ENCODE peak calls at places on chromosomes 11 and 22, in five cellular contexts. One of them, this sample, is unnamed.
A peak's percentile ranks its signal among the peaks of the same experiment; 100 is the strongest.

GRCh38 chr11:99424313-99425084 is 403.8 kb downstream of the CNTN5 start:
- DNase-seq in HL-60: no peak
- DNase-seq in lower lobe of right lung: no peak
- DNase-seq in astrocyte of the spinal cord: no peak
- DNase-seq in Peyer's patch: no peak
- DNase-seq in this sample: no peak

GRCh38 chr11:44766972-44767278 is 40.2 kb downstream of the TSPAN18 start:
- DNase-seq in HL-60: no peak
- DNase-seq in lower lobe of right lung: no peak
- DNase-seq in astrocyte of the spinal cord: peak; percentile 38
- DNase-seq in Peyer's patch: no peak
- DNase-seq in this sample: no peak

GRCh38 chr11:96241351-96241841 is 101.6 kb downstream of the MAML2 start:
- DNase-seq in HL-60: no peak
- DNase-seq in lower lobe of right lung: no peak
- DNase-seq in astrocyte of the spinal cord: no peak
- DNase-seq in Peyer's patch: no peak
- DNase-seq in this sample: no peak

GRCh38 chr11:124311677-124312076 is 2.1 kb downstream of the OR8D1 start:
- DNase-seq in HL-60: no peak
- DNase-seq in lower lobe of right lung: no peak
- DNase-seq in astrocyte of the spinal cord: no peak
- DNase-seq in Peyer's patch: no peak
- DNase-seq in this sample: no peak

GRCh38 chr11:68816917-68817419 is 24.7 kb downstream of the CPT1A start:
- DNase-seq in HL-60: no peak
- DNase-seq in lower lobe of right lung: no peak
- DNase-seq in astrocyte of the spinal cord: no peak
- DNase-seq in Peyer's patch: no peak
- DNase-seq in this sample: no peak

GRCh38 chr11:76568621-76569020 is 101.9 kb downstream of the LRRC32 start:
- DNase-seq in HL-60: no peak
- DNase-seq in lower lobe of right lung: no peak
- DNase-seq in astrocyte of the spinal cord: no peak
- DNase-seq in Peyer's patch: no peak
- DNase-seq in this sample: no peak

GRCh38 chr11:96049426-96049825 is 125.5 kb upstream of the MTMR2 start:
- DNase-seq in HL-60: no peak
- DNase-seq in lower lobe of right lung: no peak
- DNase-seq in astrocyte of the spinal cord: peak; percentile 25
- DNase-seq in Peyer's patch: no peak
- DNase-seq in this sample: no peak

GRCh38 chr22:29004647-29005371 is 56.8 kb downstream of the C22orf31 start:
- DNase-seq in HL-60: no peak
- DNase-seq in lower lobe of right lung: peak; percentile 66
- DNase-seq in astrocyte of the spinal cord: peak; percentile 55
- DNase-seq in Peyer's patch: no peak
- DNase-seq in this sample: no peak

GRCh38 chr11:16911658-16912057 is 102.6 kb downstream of the PLEKHA7 start:
- DNase-seq in HL-60: no peak
- DNase-seq in lower lobe of right lung: no peak
- DNase-seq in astrocyte of the spinal cord: no peak
- DNase-seq in Peyer's patch: no peak
- DNase-seq in this sample: no peak

GRCh38 chr11:113314389-113315301 is at the start of gene TTC12:
- DNase-seq in HL-60: peak; percentile 38
- DNase-seq in lower lobe of right lung: peak; percentile 96
- DNase-seq in astrocyte of the spinal cord: peak; percentile 92
- DNase-seq in Peyer's patch: peak; percentile 93
- DNase-seq in this sample: peak; percentile 46

GRCh38 chr22:25742918-25743708 is 1.1 kb downstream of the MYO18B start:
- DNase-seq in HL-60: no peak
- DNase-seq in lower lobe of right lung: no peak
- DNase-seq in astrocyte of the spinal cord: no peak
- DNase-seq in Peyer's patch: no peak
- DNase-seq in this sample: no peak
- H3K4me3 ChIP-seq in HL-60: no peak overlapping the region
- H3K4me3 ChIP-seq in lower lobe of right lung: no peak overlapping the region
- H3K4me3 ChIP-seq in astrocyte of the spinal cord: no peak overlapping the region
- H3K4me3 ChIP-seq in Peyer's patch: no peak overlapping the region
- H3K4me3 ChIP-seq in this sample: no peak overlapping the region

GRCh38 chr11:20671856-20672546 is 2.6 kb downstream of the NELL1 start:
- DNase-seq in HL-60: no peak
- DNase-seq in lower lobe of right lung: no peak
- DNase-seq in astrocyte of the spinal cord: peak; percentile 1
- DNase-seq in Peyer's patch: no peak
- DNase-seq in this sample: no peak
- TF ChIP-seq CTCF in HL-60: no peak
- TF ChIP-seq CTCF in lower lobe of right lung: no peak
- TF ChIP-seq CTCF in astrocyte of the spinal cord: peak; percentile 20
- TF ChIP-seq CTCF in Peyer's patch: no peak
- TF ChIP-seq CTCF in this sample: peak; percentile 38

GRCh38 chr22:47056361-47056760 is 293.9 kb downstream of the TBC1D22A start:
- DNase-seq in HL-60: no peak
- DNase-seq in lower lobe of right lung: peak; percentile 29
- DNase-seq in astrocyte of the spinal cord: no peak
- DNase-seq in Peyer's patch: no peak
- DNase-seq in this sample: no peak
- H3K4me3 ChIP-seq in HL-60: no peak overlapping the region
- H3K4me3 ChIP-seq in lower lobe of right lung: no peak overlapping the region
- H3K4me3 ChIP-seq in astrocyte of the spinal cord: no peak overlapping the region
- H3K4me3 ChIP-seq in Peyer's patch: no peak overlapping the region
- H3K4me3 ChIP-seq in this sample: no peak overlapping the region

GRCh38 chr11:130068546-130068985 is 1.1 kb upstream of the APLP2 start:
- DNase-seq in HL-60: no peak
- DNase-seq in lower lobe of right lung: no peak
- DNase-seq in astrocyte of the spinal cord: no peak
- DNase-seq in Peyer's patch: no peak
- DNase-seq in this sample: no peak

GRCh38 chr11:130069684-130070108 is at the start of gene APLP2:
- DNase-seq in HL-60: peak; percentile 94
- DNase-seq in lower lobe of right lung: peak; percentile 99
- DNase-seq in astrocyte of the spinal cord: peak; percentile 99
- DNase-seq in Peyer's patch: peak; percentile 100
- DNase-seq in this sample: peak; percentile 90

GRCh38 chr11:130070109-130070828 is 575 bp downstream of the APLP2 start:
- DNase-seq in HL-60: no peak
- DNase-seq in lower lobe of right lung: peak; percentile 65
- DNase-seq in astrocyte of the spinal cord: peak; percentile 28
- DNase-seq in Peyer's patch: peak; percentile 44
- DNase-seq in this sample: no peak

GRCh38 chr11:130070829-130071205 is 1.1 kb downstream of the APLP2 start:
- DNase-seq in HL-60: no peak
- DNase-seq in lower lobe of right lung: peak; percentile 74
- DNase-seq in astrocyte of the spinal cord: peak; percentile 43
- DNase-seq in Peyer's patch: no peak
- DNase-seq in this sample: no peak

GRCh38 chr11:130068986-130069683 is 559 bp upstream of the APLP2 start:
- DNase-seq in HL-60: no peak
- DNase-seq in lower lobe of right lung: no peak
- DNase-seq in astrocyte of the spinal cord: peak; percentile 90
- DNase-seq in Peyer's patch: peak; percentile 43
- DNase-seq in this sample: peak; percentile 8
- TF ChIP-seq CTCF in HL-60: no peak
- TF ChIP-seq CTCF in lower lobe of right lung: peak; percentile 5
- TF ChIP-seq CTCF in astrocyte of the spinal cord: peak; percentile 16
- TF ChIP-seq CTCF in Peyer's patch: peak; percentile 63
- TF ChIP-seq CTCF in this sample: no peak

GRCh38 chr22:43154887-43155536 is 3.7 kb downstream of the TSPO start:
- DNase-seq in HL-60: no peak
- DNase-seq in lower lobe of right lung: peak; percentile 87
- DNase-seq in astrocyte of the spinal cord: no peak
- DNase-seq in Peyer's patch: no peak
- DNase-seq in this sample: no peak
- H3K4me3 ChIP-seq in HL-60: peak overlapping the region; percentile 25
- H3K4me3 ChIP-seq in lower lobe of right lung: peak overlapping the region; percentile 3
- H3K4me3 ChIP-seq in astrocyte of the spinal cord: no peak overlapping the region
- H3K4me3 ChIP-seq in Peyer's patch: no peak overlapping the region
- H3K4me3 ChIP-seq in this sample: no peak overlapping the region

GRCh38 chr11:8070417-8071101 is 10.5 kb upstream of the TUB start:
- DNase-seq in HL-60: no peak
- DNase-seq in lower lobe of right lung: no peak
- DNase-seq in astrocyte of the spinal cord: peak; percentile 46
- DNase-seq in Peyer's patch: no peak
- DNase-seq in this sample: no peak
- TF ChIP-seq CTCF in HL-60: no peak
- TF ChIP-seq CTCF in lower lobe of right lung: peak; percentile 13
- TF ChIP-seq CTCF in astrocyte of the spinal cord: peak; percentile 43
- TF ChIP-seq CTCF in Peyer's patch: peak; percentile 35
- TF ChIP-seq CTCF in this sample: peak; percentile 29

DNA sequence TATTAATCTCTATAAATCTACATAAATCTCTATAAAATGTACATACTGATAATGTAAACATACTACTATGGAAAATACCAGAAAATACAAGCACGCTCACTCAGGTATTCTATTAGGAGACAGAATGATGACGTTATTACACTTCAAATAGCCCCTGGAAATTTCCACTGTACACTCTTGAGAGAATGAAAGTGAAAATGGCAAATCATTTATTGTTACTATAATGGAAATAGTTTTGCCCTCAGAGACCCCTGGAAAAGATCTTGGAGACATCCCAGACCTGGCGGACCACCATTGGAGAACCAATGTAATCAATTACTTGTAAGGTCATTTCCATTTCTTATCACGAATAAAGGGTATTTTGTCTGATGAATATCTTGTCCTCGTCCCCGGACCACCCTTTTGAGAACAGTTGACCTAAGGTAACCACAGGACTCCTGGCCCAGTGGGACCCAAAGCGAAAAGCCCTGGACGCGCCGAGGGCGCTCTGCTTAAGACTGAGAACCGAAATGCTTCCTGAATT is 509 bp upstream of the PRRG4 start:
- DNase-seq in HL-60: no peak
- DNase-seq in lower lobe of right lung: no peak
- DNase-seq in astrocyte of the spinal cord: no peak
- DNase-seq in Peyer's patch: no peak
- DNase-seq in this sample: no peak
- H3K4me3 ChIP-seq in HL-60: peak overlapping the region; percentile 82
- H3K4me3 ChIP-seq in lower lobe of right lung: peak overlapping the region; percentile 86
- H3K4me3 ChIP-seq in astrocyte of the spinal cord: peak overlapping the region; percentile 43
- H3K4me3 ChIP-seq in Peyer's patch: peak overlapping the region; percentile 65
- H3K4me3 ChIP-seq in this sample: peak overlapping the region; percentile 93

DNA sequence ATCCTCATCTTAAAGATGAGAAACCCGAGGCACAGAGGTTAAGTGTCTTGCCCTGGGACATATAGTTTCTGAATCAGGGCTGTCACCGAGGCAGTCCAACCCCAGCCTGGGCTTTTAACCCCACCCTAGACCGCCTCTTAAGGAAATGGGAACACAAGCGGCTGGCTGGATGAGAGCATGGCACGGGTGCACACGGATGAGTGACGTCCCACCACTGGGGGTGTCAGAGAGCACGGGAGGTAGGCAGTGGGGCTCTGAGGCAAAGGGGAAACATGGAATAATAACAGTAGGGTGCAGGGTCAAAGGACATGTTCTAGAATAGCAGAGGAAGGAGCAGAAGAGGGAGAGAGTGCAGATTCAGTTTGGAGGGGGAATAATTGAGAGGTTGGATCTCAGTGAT is 22.3 kb downstream of the PPFIBP2 start:
- DNase-seq in HL-60: no peak
- DNase-seq in lower lobe of right lung: no peak
- DNase-seq in astrocyte of the spinal cord: no peak
- DNase-seq in Peyer's patch: no peak
- DNase-seq in this sample: no peak
- TF ChIP-seq CTCF in HL-60: peak; percentile 21
- TF ChIP-seq CTCF in lower lobe of right lung: no peak
- TF ChIP-seq CTCF in astrocyte of the spinal cord: no peak
- TF ChIP-seq CTCF in Peyer's patch: peak; percentile 49
- TF ChIP-seq CTCF in this sample: peak; percentile 50